ENCODE peak calls at places on chromosomes 11 and 22, in four cellular contexts. S is mammary epithelial cell, K is H9, J is neuronal stem cell. W is an unnamed sample.

GRCh38 chr11:10703544-10703943 is 10.0 kb upstream of the IRAG1 start:
- DNase-seq in J (no peak), S (no peak), K (no peak), W (no peak)

GRCh38 chr22:31084811-31085492 is 3.8 kb downstream of the SMTN start:
- DNase-seq in K (peak), S (peak), J (peak), W (peak)

GRCh38 chr11:120568572-120569307 is 57.2 kb downstream of the GRIK4 start:
- DNase-seq in K (no peak), S (no peak), J (no peak), W (no peak)

GRCh38 chr11:35605691-35606090 is 12.6 kb upstream of the FJX1 start:
- DNase-seq in K (no peak), J (no peak), S (no peak), W (no peak)

GRCh38 chr11:12556155-12556554 is 118.1 kb upstream of the TEAD1 start:
- DNase-seq in S (no peak), K (no peak), J (no peak), W (peak)

GRCh38 chr22:32623943-32624342 is 149.3 kb downstream of the FBXO7 start:
- DNase-seq in K (no peak), S (no peak), J (no peak), W (peak)

GRCh38 chr22:43878079-43878795 is 13.6 kb downstream of the PNPLA5 start:
- DNase-seq in J (no peak), S (no peak), K (peak), W (no peak)

GRCh38 chr11:9771126-9771624 is 107.3 kb downstream of the SWAP70 start:
- DNase-seq in S (no peak), J (no peak), K (no peak), W (peak)

GRCh38 chr11:35148163-35148562 is 9.2 kb downstream of the CD44 start:
- DNase-seq in J (no peak), S (no peak), K (no peak), W (no peak)

GRCh38 chr11:34564406-34564805 is 50.8 kb upstream of the ELF5 start:
- DNase-seq in K (peak), J (no peak), S (peak), W (peak)

GRCh38 chr22:42273855-42274451 is 3.5 kb upstream of the TCF20 start:
- DNase-seq in K (peak), S (no peak), J (no peak), W (no peak)

GRCh38 chr22:18987765-18988164 is 51.7 kb upstream of the PRODH start:
- DNase-seq in J (no peak), S (no peak), K (peak), W (no peak)

GRCh38 chr22:17566776-17567175 is 3.5 kb downstream of the SLC25A18 start:
- DNase-seq in K (no peak), S (no peak), J (no peak), W (no peak)

GRCh38 chr11:68545796-68546195 is 85.2 kb downstream of the PPP6R3 start:
- DNase-seq in S (peak), K (no peak), J (no peak), W (no peak)

GRCh38 chr11:114059984-114060401 is 482 bp downstream of the ZBTB16 start:
- DNase-seq in K (no peak), S (peak), J (no peak), W (peak)

GRCh38 chr11:123354371-123354770 is 75.7 kb upstream of the GRAMD1B start:
- DNase-seq in K (no peak), S (no peak), J (no peak), W (no peak)

GRCh38 chr11:108786281-108786990 is 121.6 kb downstream of the DDX10 start:
- DNase-seq in S (peak), K (no peak), J (no peak), W (no peak)

GRCh38 chr11:117944554-117944953 is 15.4 kb upstream of the TMPRSS13 start:
- DNase-seq in J (no peak), S (no peak), K (no peak), W (no peak)

GRCh38 chr11:131734871-131735270 is 364.5 kb downstream of the NTM start:
- DNase-seq in S (no peak), J (no peak), K (no peak), W (no peak)

GRCh38 chr11:127627629-127628462 is 627.3 kb upstream of the KIRREL3 start:
- DNase-seq in K (no peak), J (no peak), S (peak), W (no peak)

GRCh38 chr11:27839226-27839913 is 139.1 kb upstream of the BDNF start:
- DNase-seq in K (no peak), J (no peak), S (no peak), W (peak)

GRCh38 chr11:120068114-120068573 is 69.8 kb downstream of the TRIM29 start:
- DNase-seq in J (no peak), K (peak), S (peak), W (no peak)

GRCh38 chr22:44658371-44658953 is 43.5 kb upstream of the PRR5 start:
- DNase-seq in K (peak), J (no peak), S (no peak), W (peak)

DNA sequence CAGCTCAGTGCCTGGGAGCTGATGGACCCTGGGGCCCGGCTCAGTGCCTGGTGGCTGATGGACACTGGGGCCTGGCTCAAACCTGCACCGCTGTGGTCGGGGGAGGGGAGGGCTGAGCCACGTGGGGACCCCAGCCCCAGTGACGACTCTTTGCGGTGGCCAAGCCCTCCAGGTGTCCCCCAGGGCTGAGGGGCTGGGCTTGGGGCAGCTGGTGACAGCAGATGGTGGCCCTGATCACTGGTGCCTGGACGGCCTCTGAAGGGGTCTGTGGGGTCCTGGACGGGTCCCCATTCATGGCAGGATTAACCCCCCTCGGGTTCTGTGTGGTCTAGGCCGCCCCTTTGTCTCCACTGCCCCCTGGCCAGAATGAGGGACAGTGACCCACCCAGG is 3.4 kb upstream of the MUC5B start:
- DNase-seq in J (no peak), K (no peak), S (no peak), W (no peak)
- H3K9ac ChIP-seq in J (peak), K (no peak), S (no peak), W (no peak)

DNA sequence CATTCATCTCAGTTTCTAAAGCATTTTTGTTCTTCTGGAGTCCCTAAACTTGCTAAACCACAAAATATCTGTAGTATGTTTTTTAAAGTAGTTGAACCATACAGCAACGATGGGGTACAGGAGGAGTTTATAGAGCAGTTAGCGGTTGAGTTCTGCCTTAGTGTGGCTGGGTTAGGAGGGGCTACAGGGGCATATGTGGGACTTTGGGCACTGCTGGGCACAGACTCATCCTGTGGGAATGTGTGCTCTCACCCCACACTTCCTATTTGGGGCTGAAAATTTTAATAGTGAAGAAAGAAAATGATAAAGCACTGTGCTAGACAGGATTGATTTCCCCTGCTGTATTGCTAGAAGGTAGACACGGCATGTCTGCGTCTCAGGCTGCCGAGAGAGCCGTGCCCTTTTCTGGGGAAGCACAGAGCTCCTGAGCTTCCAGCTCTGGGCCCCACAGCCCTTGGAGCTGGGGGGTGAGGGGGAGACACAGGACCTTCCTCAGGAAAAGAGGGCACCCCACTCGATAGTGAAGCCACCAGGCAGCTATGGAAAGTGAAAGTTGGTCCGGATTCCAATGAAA is 81.3 kb upstream of the PPARA start:
- DNase-seq in K (no peak), S (peak), J (no peak), W (peak)
- H3K9ac ChIP-seq in K (no peak), S (peak), J (no peak), W (peak)

GRCh38 chr22:27663812-27664211 is 137.7 kb downstream of the MN1 start:
- DNase-seq in S (no peak), J (no peak), K (no peak), W (no peak)

GRCh38 chr22:27662359-27663030 is 139.1 kb downstream of the MN1 start:
- DNase-seq in J (no peak), K (no peak), S (no peak), W (no peak)

GRCh38 chr22:27666272-27666997 is 135.1 kb downstream of the MN1 start:
- DNase-seq in K (no peak), S (no peak), J (no peak), W (no peak)

GRCh38 chr22:27667121-27667843 is 134.3 kb downstream of the MN1 start:
- DNase-seq in K (no peak), S (no peak), J (no peak), W (no peak)

DNA sequence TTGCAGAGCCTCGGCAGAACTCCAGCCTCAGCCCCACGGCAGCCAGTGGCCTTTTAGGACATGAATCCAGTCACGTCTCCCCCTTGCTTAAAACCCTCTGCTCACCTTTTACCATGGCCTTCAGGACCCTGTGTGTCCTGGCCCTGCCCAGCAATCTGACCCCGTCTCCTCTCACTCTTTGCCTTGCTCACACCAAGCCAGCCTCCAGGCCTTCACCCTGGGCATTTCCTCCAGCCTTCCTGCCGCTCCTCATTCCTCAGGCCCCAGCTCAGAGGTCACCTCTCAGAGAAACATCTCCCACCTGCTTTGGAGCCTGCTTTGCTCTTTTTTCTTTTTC is 138.6 kb downstream of the MN1 start:
- DNase-seq in S (no peak), J (no peak), K (no peak), W (no peak)
- H3K9ac ChIP-seq in S (no peak), J (peak), K (no peak), W (no peak)

GRCh38 chr11:57640068-57640800 is 9.5 kb downstream of the YPEL4 start:
- DNase-seq in S (no peak), K (no peak), J (no peak), W (peak)

GRCh38 chr11:57637626-57638004 is 12.1 kb downstream of the YPEL4 start:
- DNase-seq in K (peak), S (no peak), J (no peak), W (peak)

GRCh38 chr11:57639321-57640067 is 10.2 kb downstream of the YPEL4 start:
- DNase-seq in J (peak), S (no peak), K (peak), W (peak)

GRCh38 chr11:57638005-57638760 is 11.5 kb downstream of the YPEL4 start:
- DNase-seq in S (peak), J (peak), K (peak), W (peak)

GRCh38 chr11:57638811-57639320 is 10.8 kb downstream of the YPEL4 start:
- DNase-seq in S (no peak), K (no peak), J (peak), W (peak)
- H3K9ac ChIP-seq in S (peak), K (peak), J (peak), W (peak)

DNA sequence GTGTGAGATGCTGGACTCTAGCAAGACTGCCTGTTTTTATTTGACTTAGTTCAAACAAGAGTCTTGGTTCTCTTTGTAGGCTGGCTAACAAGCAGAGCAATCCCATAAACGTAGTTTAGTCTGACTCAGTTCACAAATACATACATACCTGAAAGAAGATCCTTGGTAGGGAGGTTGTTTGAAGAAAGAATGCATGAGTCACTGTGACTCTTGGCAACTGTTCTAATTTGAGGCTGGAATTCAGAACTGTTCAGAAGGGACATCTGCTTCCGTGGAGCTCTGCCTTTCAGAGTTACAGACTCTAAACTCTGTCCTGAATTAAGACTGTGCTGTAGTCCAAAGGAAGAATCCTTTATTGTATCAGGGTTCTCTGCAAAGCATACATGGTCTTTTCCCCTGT is 32.2 kb downstream of the C2CD3 start:
- DNase-seq in J (peak), S (peak), K (no peak), W (peak)
- H3K9ac ChIP-seq in J (no peak), S (peak), K (no peak), W (peak)